ENCODE peak calls at places on chromosomes 3 and 15, in five cellular contexts. One of them, this sample, is unnamed.

GRCh38 chr3:193943200-193943599 is 192.7 kb upstream of the HES1 start:
- DNase-seq in Peyer's patch: no peak
- DNase-seq in transverse colon: no peak
- DNase-seq in IMR-90: no peak
- DNase-seq in spleen: no peak
- DNase-seq in this sample: no peak

GRCh38 chr15:91853968-91854943 is 748 bp downstream of the SLCO3A1 start:
- DNase-seq in Peyer's patch: peak; percentile 58
- DNase-seq in transverse colon: peak; percentile 57
- DNase-seq in IMR-90: no peak
- DNase-seq in spleen: peak; percentile 90
- DNase-seq in this sample: peak; percentile 71

GRCh38 chr15:98948456-98948855 is 59.1 kb downstream of the PGPEP1L start:
- DNase-seq in Peyer's patch: no peak
- DNase-seq in transverse colon: no peak
- DNase-seq in IMR-90: no peak
- DNase-seq in spleen: peak; percentile 65
- DNase-seq in this sample: no peak

GRCh38 chr3:108804437-108804836 is 18.1 kb upstream of the TRAT1 start:
- DNase-seq in Peyer's patch: no peak
- DNase-seq in transverse colon: no peak
- DNase-seq in IMR-90: no peak
- DNase-seq in spleen: no peak
- DNase-seq in this sample: no peak

GRCh38 chr3:48406443-48407431 is 23.1 kb downstream of the PLXNB1 start:
- DNase-seq in Peyer's patch: peak; percentile 34
- DNase-seq in transverse colon: no peak
- DNase-seq in IMR-90: no peak
- DNase-seq in spleen: peak; percentile 51
- DNase-seq in this sample: peak; percentile 52

GRCh38 chr15:28127036-28127435 is 27.9 kb upstream of the OCA2 start:
- DNase-seq in Peyer's patch: no peak
- DNase-seq in transverse colon: no peak
- DNase-seq in IMR-90: no peak
- DNase-seq in spleen: no peak
- DNase-seq in this sample: no peak

GRCh38 chr3:112010631-112011030 is 11.9 kb downstream of the TAGLN3 start:
- DNase-seq in Peyer's patch: no peak
- DNase-seq in transverse colon: no peak
- DNase-seq in IMR-90: peak; percentile 38
- DNase-seq in spleen: no peak
- DNase-seq in this sample: no peak

GRCh38 chr3:184639351-184639750 is 72.5 kb downstream of the MAGEF1 start:
- DNase-seq in Peyer's patch: no peak
- DNase-seq in transverse colon: no peak
- DNase-seq in IMR-90: no peak
- DNase-seq in spleen: no peak
- DNase-seq in this sample: no peak

GRCh38 chr3:21506061-21506460 is 244.9 kb downstream of the ZNF385D start:
- DNase-seq in Peyer's patch: no peak
- DNase-seq in transverse colon: no peak
- DNase-seq in IMR-90: no peak
- DNase-seq in spleen: no peak
- DNase-seq in this sample: no peak

GRCh38 chr3:138348107-138348949 is at the start of gene MRAS:
- DNase-seq in Peyer's patch: peak; percentile 69
- DNase-seq in transverse colon: peak; percentile 67
- DNase-seq in IMR-90: peak; percentile 73
- DNase-seq in spleen: peak; percentile 82
- DNase-seq in this sample: peak; percentile 90

GRCh38 chr3:25426408-25426807 is 1.7 kb upstream of the RARB start:
- DNase-seq in Peyer's patch: no peak
- DNase-seq in transverse colon: no peak
- DNase-seq in IMR-90: no peak
- DNase-seq in spleen: no peak
- DNase-seq in this sample: no peak

GRCh38 chr3:49359623-49360022 is 1.5 kb upstream of the GPX1 start:
- DNase-seq in Peyer's patch: no peak
- DNase-seq in transverse colon: no peak
- DNase-seq in IMR-90: peak; percentile 56
- DNase-seq in spleen: no peak
- DNase-seq in this sample: no peak

GRCh38 chr3:107938128-107938527 is 152.7 kb downstream of the CD47 start:
- DNase-seq in Peyer's patch: no peak
- DNase-seq in transverse colon: no peak
- DNase-seq in IMR-90: peak; percentile 42
- DNase-seq in spleen: no peak
- DNase-seq in this sample: no peak

GRCh38 chr3:58482917-58483636 is 8.8 kb upstream of the KCTD6 start:
- DNase-seq in Peyer's patch: no peak
- DNase-seq in transverse colon: no peak
- DNase-seq in IMR-90: no peak
- DNase-seq in spleen: no peak
- DNase-seq in this sample: no peak

GRCh38 chr3:126113733-126114132 is 29.8 kb upstream of the SLC41A3 start:
- DNase-seq in Peyer's patch: peak; percentile 37
- DNase-seq in transverse colon: peak; percentile 3
- DNase-seq in IMR-90: no peak
- DNase-seq in spleen: no peak
- DNase-seq in this sample: peak; percentile 58

GRCh38 chr15:47670365-47670764 is 46.9 kb upstream of the SEMA6D start:
- DNase-seq in Peyer's patch: no peak
- DNase-seq in transverse colon: no peak
- DNase-seq in IMR-90: no peak
- DNase-seq in spleen: no peak
- DNase-seq in this sample: no peak

GRCh38 chr3:182241777-182242556 is 530.2 kb downstream of the SOX2 start:
- DNase-seq in Peyer's patch: no peak
- DNase-seq in transverse colon: no peak
- DNase-seq in IMR-90: no peak
- DNase-seq in spleen: no peak
- DNase-seq in this sample: peak; percentile 86

GRCh38 chr3:4821975-4822374 is 157.3 kb upstream of the BHLHE40 start:
- DNase-seq in Peyer's patch: no peak
- DNase-seq in transverse colon: peak; percentile 62
- DNase-seq in IMR-90: no peak
- DNase-seq in spleen: peak; percentile 87
- DNase-seq in this sample: no peak

GRCh38 chr3:12557472-12558105 is 702 bp downstream of the MKRN2 start:
- DNase-seq in Peyer's patch: no peak
- DNase-seq in transverse colon: no peak
- DNase-seq in IMR-90: peak; percentile 59
- DNase-seq in spleen: no peak
- DNase-seq in this sample: no peak

GRCh38 chr15:80536231-80536630 is 132.0 kb downstream of the ARNT2 start:
- DNase-seq in Peyer's patch: no peak
- DNase-seq in transverse colon: no peak
- DNase-seq in IMR-90: no peak
- DNase-seq in spleen: no peak
- DNase-seq in this sample: no peak

GRCh38 chr15:60612400-60613048 is 133.6 kb upstream of the ICE2 start:
- DNase-seq in Peyer's patch: no peak
- DNase-seq in transverse colon: no peak
- DNase-seq in IMR-90: no peak
- DNase-seq in spleen: no peak
- DNase-seq in this sample: no peak

GRCh38 chr15:36644156-36644896 is 64.9 kb downstream of the CDIN1 start:
- DNase-seq in Peyer's patch: no peak
- DNase-seq in transverse colon: no peak
- DNase-seq in IMR-90: no peak
- DNase-seq in spleen: no peak
- DNase-seq in this sample: no peak

GRCh38 chr3:29759443-29760033 is 478.7 kb downstream of the RBMS3 start:
- DNase-seq in Peyer's patch: no peak
- DNase-seq in transverse colon: no peak
- DNase-seq in IMR-90: peak; percentile 21
- DNase-seq in spleen: no peak
- DNase-seq in this sample: no peak

GRCh38 chr3:121720163-121720562 is 29.4 kb downstream of the GOLGB1 start:
- DNase-seq in Peyer's patch: no peak
- DNase-seq in transverse colon: no peak
- DNase-seq in IMR-90: no peak
- DNase-seq in spleen: no peak
- DNase-seq in this sample: no peak
- TF ChIP-seq POLR2A in Peyer's patch: no peak
- TF ChIP-seq POLR2A in transverse colon: no peak
- TF ChIP-seq POLR2A in IMR-90: no peak
- TF ChIP-seq POLR2A in spleen: no peak
- TF ChIP-seq POLR2A in this sample: no peak

GRCh38 chr3:2792432-2792831 is 317.7 kb downstream of the IL5RA start:
- DNase-seq in Peyer's patch: no peak
- DNase-seq in transverse colon: no peak
- DNase-seq in IMR-90: no peak
- DNase-seq in spleen: no peak
- DNase-seq in this sample: no peak

GRCh38 chr3:2793987-2794386 is 316.2 kb downstream of the IL5RA start:
- DNase-seq in Peyer's patch: no peak
- DNase-seq in transverse colon: no peak
- DNase-seq in IMR-90: no peak
- DNase-seq in spleen: no peak
- DNase-seq in this sample: no peak
- H3K4me1 ChIP-seq in Peyer's patch: no peaks in the 10 kb centered on the region
- H3K4me1 ChIP-seq in transverse colon: no peaks in the 10 kb centered on the region
- H3K4me1 ChIP-seq in IMR-90: no peaks in the 10 kb centered on the region
- H3K4me1 ChIP-seq in spleen: no peaks in the 10 kb centered on the region
- H3K4me1 ChIP-seq in this sample: no peaks in the 10 kb centered on the region

GRCh38 chr3:34919025-34919424 is 720.3 kb upstream of the ARPP21 start:
- DNase-seq in Peyer's patch: no peak
- DNase-seq in transverse colon: no peak
- DNase-seq in IMR-90: no peak
- DNase-seq in spleen: no peak
- DNase-seq in this sample: no peak
- TF ChIP-seq POLR2A in Peyer's patch: no peak
- TF ChIP-seq POLR2A in transverse colon: no peak
- TF ChIP-seq POLR2A in IMR-90: no peak
- TF ChIP-seq POLR2A in spleen: no peak
- TF ChIP-seq POLR2A in this sample: no peak

GRCh38 chr15:57668074-57668473 is 38.4 kb upstream of the POLR2M start:
- DNase-seq in Peyer's patch: no peak
- DNase-seq in transverse colon: no peak
- DNase-seq in IMR-90: no peak
- DNase-seq in spleen: no peak
- DNase-seq in this sample: no peak
- H3K4me1 ChIP-seq in Peyer's patch: peaks cover 3% of the 10 kb centered on the region
- H3K4me1 ChIP-seq in transverse colon: peaks cover 13% of the 10 kb centered on the region
- H3K4me1 ChIP-seq in IMR-90: no peaks in the 10 kb centered on the region
- H3K4me1 ChIP-seq in spleen: no peaks in the 10 kb centered on the region
- H3K4me1 ChIP-seq in this sample: peaks cover 6% of the 10 kb centered on the region

GRCh38 chr3:39757312-39757711 is 52.1 kb upstream of the MYRIP start:
- DNase-seq in Peyer's patch: no peak
- DNase-seq in transverse colon: no peak
- DNase-seq in IMR-90: no peak
- DNase-seq in spleen: no peak
- DNase-seq in this sample: no peak
- TF ChIP-seq POLR2A in Peyer's patch: no peak
- TF ChIP-seq POLR2A in transverse colon: no peak
- TF ChIP-seq POLR2A in IMR-90: no peak
- TF ChIP-seq POLR2A in spleen: no peak
- TF ChIP-seq POLR2A in this sample: no peak

DNA sequence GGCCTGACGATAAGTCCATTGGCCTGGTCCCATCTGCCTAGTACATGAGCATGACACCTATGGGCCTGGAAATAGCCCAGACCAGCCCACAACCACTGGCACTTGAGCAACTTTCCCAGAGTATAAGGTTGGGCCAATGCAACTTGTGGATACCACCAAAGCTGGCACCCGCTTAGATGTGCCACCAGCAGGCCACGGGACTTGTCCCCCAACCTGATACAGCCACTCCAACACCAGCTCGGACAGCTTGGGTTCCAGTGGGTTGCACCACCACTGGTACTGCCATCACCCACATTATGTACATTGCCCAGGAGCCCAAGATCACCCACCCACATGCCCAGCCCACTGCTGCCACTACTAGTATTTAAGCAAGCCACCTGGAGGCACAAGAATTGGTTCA is 381.2 kb downstream of the GBE1 start:
- DNase-seq in Peyer's patch: no peak
- DNase-seq in transverse colon: no peak
- DNase-seq in IMR-90: no peak
- DNase-seq in spleen: no peak
- DNase-seq in this sample: no peak
- H3K4me1 ChIP-seq in Peyer's patch: no peaks in the 10 kb centered on the region
- H3K4me1 ChIP-seq in transverse colon: no peaks in the 10 kb centered on the region
- H3K4me1 ChIP-seq in IMR-90: no peaks in the 10 kb centered on the region
- H3K4me1 ChIP-seq in spleen: no peaks in the 10 kb centered on the region
- H3K4me1 ChIP-seq in this sample: no peaks in the 10 kb centered on the region

GRCh38 chr3:73624363-73625123 is at the start of gene PDZRN3:
- DNase-seq in Peyer's patch: peak; percentile 65
- DNase-seq in transverse colon: peak; percentile 65
- DNase-seq in IMR-90: peak; percentile 82
- DNase-seq in spleen: no peak
- DNase-seq in this sample: peak; percentile 85
- TF ChIP-seq POLR2A in Peyer's patch: no peak
- TF ChIP-seq POLR2A in transverse colon: no peak
- TF ChIP-seq POLR2A in IMR-90: peak; percentile 71
- TF ChIP-seq POLR2A in spleen: no peak
- TF ChIP-seq POLR2A in this sample: peak; percentile 30

DNA sequence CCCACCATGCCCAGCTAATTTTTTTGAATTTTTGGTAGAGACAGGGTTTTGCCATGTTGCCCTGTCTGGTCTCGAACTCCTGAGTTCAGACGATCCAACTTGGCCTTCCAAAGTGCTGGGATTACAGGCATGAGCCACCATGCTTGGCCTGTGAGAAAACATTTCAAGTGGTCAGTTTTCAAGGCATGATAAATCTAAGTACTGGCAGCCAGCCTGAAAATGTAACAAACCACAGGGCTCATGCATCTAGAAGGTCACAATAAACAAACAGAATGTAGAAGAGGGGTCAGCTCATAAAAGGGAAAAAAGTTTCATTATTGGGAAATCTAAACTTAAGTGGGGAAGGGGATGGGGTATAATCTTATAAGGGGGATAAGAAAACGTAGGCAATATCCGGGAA is 39.9 kb downstream of the PPCDC start:
- DNase-seq in Peyer's patch: no peak
- DNase-seq in transverse colon: no peak
- DNase-seq in IMR-90: peak; percentile 74
- DNase-seq in spleen: no peak
- DNase-seq in this sample: no peak
- H3K4me1 ChIP-seq in Peyer's patch: no peaks in the 10 kb centered on the region
- H3K4me1 ChIP-seq in transverse colon: no peaks in the 10 kb centered on the region
- H3K4me1 ChIP-seq in IMR-90: no peaks in the 10 kb centered on the region
- H3K4me1 ChIP-seq in spleen: peaks cover 3% of the 10 kb centered on the region
- H3K4me1 ChIP-seq in this sample: no peaks in the 10 kb centered on the region

This sample was measured in sigmoid colon.